ENCODE peak calls at places on chromosome 5, in four cellular contexts. S is astrocyte, M is SJSA1, D is Peyer's patch. Y is an unnamed sample. For H3K4me1 and H3K9me3, the result is how much of the 10 kb centered on the place peaks cover.

GRCh38 chr5:138610468-138611294 is 35.5 kb upstream of the HSPA9 start:
- DNase-seq in S (no peak), M (no peak), D (no peak), Y (no peak)

GRCh38 chr5:180463916-180464602 is 30.1 kb upstream of the CNOT6 start:
- DNase-seq in S (no peak), M (no peak), D (no peak), Y (no peak)

GRCh38 chr5:68288756-68289134 is 73.2 kb downstream of the PIK3R1 start:
- DNase-seq in S (peak), M (no peak), D (peak), Y (no peak)

GRCh38 chr5:85921590-85921989 is 696.2 kb upstream of the COX7C start:
- DNase-seq in S (no peak), M (no peak), D (no peak), Y (no peak)

GRCh38 chr5:158153508-158153907 is 294.6 kb upstream of the CLINT1 start:
- DNase-seq in S (no peak), M (no peak), D (no peak), Y (no peak)

GRCh38 chr5:165143727-165144210 is 1638.3 kb downstream of the MAT2B start:
- DNase-seq in S (no peak), M (no peak), D (no peak), Y (no peak)

GRCh38 chr5:180090769-180091546 is 19.4 kb upstream of the RNF130 start:
- DNase-seq in S (peak), M (no peak), D (peak), Y (no peak)

GRCh38 chr5:94508421-94509148 is 109.8 kb downstream of the KIAA0825 start:
- DNase-seq in S (no peak), M (no peak), D (no peak), Y (no peak)

GRCh38 chr5:84255318-84255717 is 129.4 kb downstream of the EDIL3 start:
- DNase-seq in S (peak), M (no peak), D (no peak), Y (no peak)

GRCh38 chr5:75512383-75513074 is 838 bp downstream of the POLK start:
- DNase-seq in S (no peak), M (no peak), D (no peak), Y (no peak)

GRCh38 chr5:74977475-74977874 is 74.9 kb downstream of the GCNT4 start:
- DNase-seq in S (no peak), M (no peak), D (no peak), Y (no peak)

GRCh38 chr5:5353681-5354080 is 68.8 kb upstream of the ICE1 start:
- DNase-seq in S (no peak), M (no peak), D (no peak), Y (no peak)

GRCh38 chr5:58393716-58394115 is 66.2 kb downstream of the PLK2 start:
- DNase-seq in S (no peak), M (no peak), D (no peak), Y (no peak)

GRCh38 chr5:59799668-59800374 is 93.7 kb downstream of the PDE4D start:
- DNase-seq in S (peak), M (peak), D (no peak), Y (peak)

GRCh38 chr5:541888-542692 is 17.8 kb upstream of the SLC9A3 start:
- DNase-seq in S (no peak), M (no peak), D (peak), Y (no peak)

GRCh38 chr5:24649531-24649930 is 4.8 kb upstream of the CDH10 start:
- DNase-seq in S (no peak), M (no peak), D (no peak), Y (no peak)

GRCh38 chr5:146249801-146250200 is 46.4 kb downstream of the RBM27 start:
- DNase-seq in S (no peak), M (no peak), D (no peak), Y (no peak)

GRCh38 chr5:181121675-181122561 is 9.1 kb downstream of the OR2V1 start:
- DNase-seq in S (no peak), M (no peak), D (no peak), Y (no peak)

GRCh38 chr5:79774171-79774854 is 84.7 kb downstream of the CMYA5 start:
- DNase-seq in S (no peak), M (no peak), D (no peak), Y (peak)

GRCh38 chr5:125316913-125317545 is 570.6 kb upstream of the ZNF608 start:
- DNase-seq in S (no peak), M (no peak), D (no peak), Y (no peak)

GRCh38 chr5:135326296-135327240 is 72.5 kb downstream of the MACROH2A1 start:
- DNase-seq in S (no peak), M (no peak), D (peak), Y (no peak)

GRCh38 chr5:172433513-172433912 is 20.8 kb downstream of the SH3PXD2B start:
- DNase-seq in S (no peak), M (no peak), D (no peak), Y (no peak)
- H3K4me1 ChIP-seq in S (under half), M (under half), D (under half), Y (under half)

GRCh38 chr5:116563909-116564308 is 10.7 kb downstream of the SEMA6A start:
- DNase-seq in S (no peak), M (no peak), D (no peak), Y (no peak)
- H3K4me3 ChIP-seq in S (no peak), M (no peak), D (no peak), Y (no peak)

DNA sequence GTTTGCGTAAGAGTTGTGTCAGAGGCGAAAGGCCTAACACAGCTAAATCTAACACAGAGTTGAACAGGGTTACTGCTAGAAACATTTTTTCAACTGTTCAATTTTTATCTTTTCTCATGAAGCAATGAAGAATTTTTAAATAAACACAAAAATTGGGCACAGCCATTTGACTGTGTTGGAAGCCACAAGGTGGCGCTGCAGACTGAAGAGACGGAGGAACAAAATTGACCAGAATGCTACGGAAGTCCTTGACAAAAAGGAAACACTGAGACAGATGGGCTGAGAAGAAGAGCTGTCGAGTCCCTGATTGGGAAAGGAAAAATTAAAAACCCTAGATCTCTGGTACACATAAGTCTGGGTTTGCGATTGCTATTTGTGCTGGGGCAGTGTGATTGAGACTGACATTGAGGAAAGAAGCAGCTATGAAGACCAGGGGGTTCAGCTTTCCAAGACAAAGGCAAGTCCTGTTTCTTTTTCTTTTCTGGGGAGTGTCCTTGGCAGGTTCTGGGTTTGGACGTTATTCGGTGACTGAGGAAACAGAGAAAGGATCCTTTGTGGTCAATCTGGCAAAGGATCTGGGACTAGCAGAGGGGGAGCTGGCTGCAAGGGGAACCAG is at the start of gene PCDHB9:
- DNase-seq in S (no peak), M (no peak), D (no peak), Y (peak)
- H3K9me3 ChIP-seq in S (under half), M (under half), D (under half), Y (under half)

GRCh38 chr5:147434049-147434448 is 75.8 kb downstream of the DPYSL3 start:
- DNase-seq in S (no peak), M (no peak), D (no peak), Y (no peak)
- H3K4me1 ChIP-seq in S (under half), M (under half), D (under half), Y (under half)

GRCh38 chr5:111069839-111070238 is 1.7 kb upstream of the TSLP start:
- DNase-seq in S (peak), M (no peak), D (no peak), Y (no peak)
- H3K4me3 ChIP-seq in S (no peak), M (no peak), D (no peak), Y (no peak)